ENCODE peak calls at places on chromosomes 5 and 9, in eight cellular contexts. N is endothelial cell; F is NCI-H774; K is fibroblast of mammary gland; Z is activated CD8-positive, alpha-beta memory T cell treated with anti-CD3 and anti-CD28 coated beads, Interleukin-2, amount 50 U/mL, for 48 hours; X is hepatic stellate cell; V is stimulated activated CD4-positive, alpha-beta T cell treated with anti-CD3 and anti-CD28 coated beads, Interleukin-15, amount 100 ng/mL, for 1 hour; T is frontal cortex. P is an unnamed sample.

GRCh38 chr5:93578179-93578812 is 2.7 kb downstream of the NR2F1-AS1 start:
- DNase-seq in N (no peak), K (peak), V (no peak), F (no peak), X (no peak), T (no peak), Z (no peak), P (no peak)

GRCh38 chr5:32785639-32786216 is 74.6 kb downstream of the NPR3 start:
- DNase-seq in V (no peak), X (no peak), K (peak), T (no peak), Z (no peak), N (no peak), F (no peak), P (no peak)

GRCh38 chr5:79973511-79973910 is 17.6 kb downstream of the MTX3 start:
- DNase-seq in Z (no peak), T (no peak), V (no peak), N (no peak), K (peak), X (no peak), F (no peak), P (no peak)

GRCh38 chr9:126316085-126316655 is 10.5 kb upstream of the MVB12B start:
- DNase-seq in V (no peak), F (no peak), T (no peak), Z (no peak), N (no peak), X (no peak), K (no peak), P (no peak)

GRCh38 chr5:151158287-151158661 is 695 bp upstream of the ANXA6 start:
- DNase-seq in X (no peak), V (no peak), T (no peak), Z (no peak), F (no peak), K (no peak), N (no peak), P (no peak)

GRCh38 chr9:79989079-79989478 is 417.3 kb downstream of the TLE4 start:
- DNase-seq in V (no peak), K (no peak), N (no peak), Z (no peak), X (no peak), F (no peak), T (no peak), P (no peak)

GRCh38 chr5:133222040-133222439 is 170.2 kb downstream of the HSPA4 start:
- DNase-seq in X (no peak), Z (no peak), T (no peak), N (no peak), F (no peak), V (no peak), K (no peak), P (no peak)

GRCh38 chr9:137218754-137219271 is 3.2 kb downstream of the RNF208 start:
- DNase-seq in N (no peak), K (peak), X (peak), Z (no peak), F (no peak), T (no peak), V (no peak), P (no peak)

GRCh38 chr5:175464414-175465233 is 13.7 kb upstream of the SFXN1 start:
- DNase-seq in N (peak), T (no peak), V (no peak), Z (peak), F (peak), X (no peak), K (peak), P (peak)

GRCh38 chr5:13692172-13692571 is 252.3 kb downstream of the DNAH5 start:
- DNase-seq in X (no peak), T (no peak), K (no peak), F (no peak), Z (no peak), N (no peak), V (no peak), P (no peak)

GRCh38 chr5:124599048-124599973 is 147.1 kb downstream of the ZNF608 start:
- DNase-seq in K (peak), N (no peak), V (no peak), Z (no peak), F (peak), X (no peak), T (no peak), P (no peak)

GRCh38 chr9:127050152-127050551 is 72.3 kb downstream of the ANGPTL2 start:
- DNase-seq in N (no peak), V (no peak), K (no peak), F (no peak), T (no peak), Z (no peak), X (no peak), P (no peak)

GRCh38 chr9:83959061-83959460 is 21.0 kb downstream of the HNRNPK start:
- DNase-seq in V (no peak), F (no peak), X (peak), N (no peak), T (no peak), K (peak), Z (no peak), P (no peak)